ENCODE peak calls at places on chromosomes 5 and 9, in five cellular contexts. Y is A549; J is HTR-8/SVneo; S is glomerular endothelial cell; U is CD4-positive, alpha-beta T cell. D is an unnamed sample.

GRCh38 chr5:169694221-169694620 is 57.1 kb downstream of the DOCK2 start:
- DNase-seq in J (no peak), Y (no peak), S (no peak), U (no peak), D (no peak)

GRCh38 chr5:18281947-18282557 is 647.8 kb downstream of the TAF11L14 start:
- DNase-seq in J (peak; percentile 72), Y (peak; percentile 77), U (no peak), S (peak; percentile 25), D (no peak)

GRCh38 chr5:158727108-158727507 is 372.6 kb downstream of the EBF1 start:
- DNase-seq in U (no peak), J (no peak), Y (no peak), S (no peak), D (no peak)

GRCh38 chr5:92378961-92379611 is 996.0 kb upstream of the ARRDC3 start:
- DNase-seq in U (no peak), Y (peak; percentile 29), J (no peak), S (no peak), D (no peak)

GRCh38 chr9:97853844-97854695 is 1.0 kb downstream of the FOXE1 start:
- DNase-seq in U (peak; percentile 41), S (no peak), Y (peak; percentile 87), J (no peak), D (peak; percentile 36)

GRCh38 chr5:675111-675875 is 17.9 kb downstream of the TPPP start:
- DNase-seq in J (no peak), U (no peak), Y (no peak), S (no peak), D (no peak)

GRCh38 chr5:153543288-153543687 is 52.8 kb downstream of the GRIA1 start:
- DNase-seq in U (no peak), S (no peak), Y (no peak), J (no peak), D (no peak)

GRCh38 chr5:138849439-138849838 is 25.7 kb downstream of the LRRTM2 start:
- DNase-seq in S (no peak), Y (no peak), U (no peak), J (no peak), D (no peak)

GRCh38 chr5:137750436-137750835 is 3.7 kb downstream of the HNRNPA0 start:
- DNase-seq in U (no peak), Y (no peak), S (no peak), J (no peak), D (no peak)

GRCh38 chr5:172757394-172758010 is 13.5 kb downstream of the DUSP1 start:
- DNase-seq in S (no peak), Y (no peak), J (no peak), U (no peak), D (no peak)

GRCh38 chr9:107358867-107359440 is 75.9 kb downstream of the RAD23B start:
- DNase-seq in J (no peak), S (no peak), U (no peak), Y (no peak), D (no peak)

GRCh38 chr9:133188006-133188842 is 20.8 kb downstream of the OBP2B start:
- DNase-seq in S (no peak), U (no peak), J (peak; percentile 27), Y (peak; percentile 42), D (no peak)

GRCh38 chr9:130339306-130339705 is 73.7 kb downstream of the HMCN2 start:
- DNase-seq in U (no peak), S (no peak), J (no peak), Y (no peak), D (no peak)

GRCh38 chr5:131515348-131515747 is 119.7 kb downstream of the RAPGEF6 start:
- DNase-seq in J (no peak), U (no peak), Y (no peak), S (no peak), D (no peak)

GRCh38 chr5:55303238-55303690 is 4.2 kb downstream of the DHX29 start:
- DNase-seq in S (peak; percentile 60), J (no peak), Y (no peak), U (no peak), D (no peak)

GRCh38 chr5:74241751-74242140 is 398.8 kb downstream of the ENC1 start:
- DNase-seq in J (no peak), U (no peak), Y (no peak), S (no peak), D (no peak)

GRCh38 chr5:150562832-150563231 is 54.9 kb downstream of the NDST1 start:
- DNase-seq in U (no peak), Y (peak; percentile 74), S (peak; percentile 67), J (peak; percentile 46), D (no peak)

GRCh38 chr5:82720213-82720612 is 357.0 kb downstream of the TMEM167A start:
- DNase-seq in S (no peak), Y (no peak), U (no peak), J (no peak), D (no peak)

GRCh38 chr5:54457094-54457531 is 1.6 kb downstream of the HSPB3 start:
- DNase-seq in Y (peak; percentile 85), J (peak; percentile 35), S (no peak), U (no peak), D (no peak)

GRCh38 chr5:12648558-12648957 is 744.3 kb upstream of the CTNND2 start:
- DNase-seq in U (no peak), J (no peak), S (no peak), Y (no peak), D (no peak)

GRCh38 chr5:61673007-61673735 is 341.1 kb downstream of the ZSWIM6 start:
- DNase-seq in U (no peak), S (no peak), Y (peak; percentile 40), J (peak; percentile 24), D (no peak)

GRCh38 chr9:113875420-113875916 is 641 bp upstream of the ZNF618 start:
- DNase-seq in U (no peak), S (no peak), Y (no peak), J (no peak), D (no peak)

GRCh38 chr5:78549043-78549442 is 99.5 kb downstream of the LHFPL2 start:
- DNase-seq in U (no peak), J (no peak), S (no peak), Y (no peak), D (no peak)

GRCh38 chr5:154895606-154896561 is 37.5 kb downstream of the CNOT8 start:
- DNase-seq in U (no peak), S (no peak), J (no peak), Y (no peak), D (no peak)

GRCh38 chr5:2675548-2675947 is 75.9 kb downstream of the IRX2 start:
- DNase-seq in U (no peak), J (no peak), S (no peak), Y (no peak), D (no peak)

GRCh38 chr5:74538206-74538661 is 102.3 kb downstream of the ENC1 start:
- DNase-seq in J (no peak), S (no peak), U (no peak), Y (peak; percentile 48), D (no peak)

GRCh38 chr5:90530736-90531487 is 1.5 kb upstream of the LYSMD3 start:
- DNase-seq in S (no peak), J (no peak), Y (no peak), U (no peak), D (no peak)

GRCh38 chr9:88969646-88970373 is 21.5 kb upstream of the S1PR3 start:
- DNase-seq in J (no peak), U (no peak), S (no peak), Y (no peak), D (no peak)

GRCh38 chr9:14320272-14321245 is 6.6 kb upstream of the NFIB start:
- DNase-seq in J (peak; percentile 39), Y (peak; percentile 66), U (no peak), S (no peak), D (no peak)

GRCh38 chr5:61623401-61624069 is 291.5 kb downstream of the ZSWIM6 start:
- DNase-seq in U (no peak), J (no peak), S (no peak), Y (peak; percentile 60), D (no peak)

GRCh38 chr5:139919308-139919707 is 123.7 kb downstream of the PSD2 start:
- DNase-seq in Y (no peak), S (no peak), U (no peak), J (no peak), D (no peak)

GRCh38 chr9:120308495-120308894 is 271.5 kb downstream of the CDK5RAP2 start:
- DNase-seq in J (no peak), U (no peak), S (no peak), Y (no peak), D (no peak)

GRCh38 chr5:171610686-171611085 is 174.9 kb upstream of the SMIM23 start:
- DNase-seq in Y (no peak), U (no peak), S (no peak), J (no peak), D (no peak)

GRCh38 chr9:94937214-94937903 is 210.9 kb downstream of the AOPEP start:
- DNase-seq in J (peak; percentile 73), S (no peak), Y (peak; percentile 86), U (no peak), D (no peak)

GRCh38 chr9:130372057-130372456 is 72.7 kb upstream of the ASS1 start:
- DNase-seq in J (no peak), U (no peak), S (no peak), Y (no peak), D (no peak)

GRCh38 chr5:111551569-111552275 is 39.4 kb upstream of the STARD4 start:
- DNase-seq in Y (no peak), U (no peak), S (peak; percentile 90), J (no peak), D (no peak)

GRCh38 chr5:124162782-124163532 is 583.5 kb downstream of the ZNF608 start:
- DNase-seq in J (no peak), Y (no peak), U (no peak), S (no peak), D (no peak)

GRCh38 chr5:43313854-43314457 is 744 bp upstream of the HMGCS1 start:
- DNase-seq in J (no peak), S (no peak), Y (peak; percentile 66), U (no peak), D (no peak)

GRCh38 chr5:1386274-1386717 is 41.4 kb upstream of the CLPTM1L start:
- DNase-seq in U (peak; percentile 74), J (peak; percentile 42), Y (peak; percentile 26), S (no peak), D (peak; percentile 71)